ENCODE peak calls at places on chromosomes 3 and 15, in five cellular contexts. N is cardiac muscle cell, C is WERI-Rb-1, M is GM10248, O is psoas muscle. K is an unnamed sample.

GRCh38 chr3:85785766-85786165 is 827.0 kb downstream of the CADM2 start:
- DNase-seq in C (no peak), O (no peak), M (no peak), N (no peak), K (no peak)

GRCh38 chr3:50276762-50277101 is 2.2 kb upstream of the LSMEM2 start:
- DNase-seq in O (no peak), M (no peak), C (no peak), N (no peak), K (no peak)

GRCh38 chr15:71747128-71748083 is 62.9 kb upstream of the NR2E3 start:
- DNase-seq in O (no peak), M (no peak), N (no peak), C (no peak), K (no peak)

GRCh38 chr3:187305881-187306280 is 14.3 kb upstream of the MASP1 start:
- DNase-seq in M (no peak), O (no peak), N (no peak), C (no peak), K (no peak)

GRCh38 chr15:22944651-22945050 is 35.5 kb downstream of the CYFIP1 start:
- DNase-seq in M (no peak), C (no peak), N (no peak), O (no peak), K (no peak)

GRCh38 chr15:39738998-39739397 is 43.6 kb downstream of the FSIP1 start:
- DNase-seq in C (no peak), M (no peak), O (no peak), N (no peak), K (no peak)

GRCh38 chr15:55168350-55168974 is 28.3 kb downstream of the RSL24D1 start:
- DNase-seq in C (peak), O (peak), N (peak), M (peak), K (no peak)

GRCh38 chr15:93270937-93271472 is 182.0 kb upstream of the RGMA start:
- DNase-seq in N (no peak), M (no peak), C (no peak), O (no peak), K (no peak)

GRCh38 chr3:193190387-193190786 is 50.6 kb upstream of the PLAAT1 start:
- DNase-seq in M (peak), C (peak), N (peak), O (no peak), K (no peak)

GRCh38 chr15:34304613-34305012 is 33.0 kb downstream of the SLC12A6 start:
- DNase-seq in O (no peak), M (no peak), N (no peak), C (no peak), K (no peak)

GRCh38 chr15:81763304-81763703 is 282.5 kb downstream of the MEX3B start:
- DNase-seq in C (no peak), N (no peak), M (no peak), O (no peak), K (no peak)

GRCh38 chr3:82137050-82137449 is 375.6 kb upstream of the GBE1 start:
- DNase-seq in N (no peak), C (no peak), O (no peak), M (no peak), K (no peak)

GRCh38 chr15:90161946-90162345 is 39.2 kb upstream of the SEMA4B start:
- DNase-seq in C (no peak), M (no peak), N (no peak), O (no peak), K (no peak)

GRCh38 chr3:182139627-182140357 is 428.1 kb downstream of the SOX2 start:
- DNase-seq in C (no peak), O (no peak), M (no peak), N (no peak), K (no peak)

GRCh38 chr3:141403576-141403975 is 35.3 kb downstream of the ZBTB38 start:
- DNase-seq in M (no peak), N (no peak), O (no peak), C (no peak), K (no peak)

GRCh38 chr15:68353418-68354145 is 76.0 kb downstream of the FEM1B start:
- DNase-seq in M (no peak), N (no peak), C (no peak), O (no peak), K (peak)

GRCh38 chr3:126480864-126481263 is 5.2 kb upstream of the ZXDC start:
- DNase-seq in O (no peak), M (no peak), C (no peak), N (no peak), K (no peak)

GRCh38 chr3:121462565-121462964 is 83.2 kb downstream of the POLQ start:
- DNase-seq in N (no peak), M (no peak), C (no peak), O (no peak), K (no peak)

GRCh38 chr3:147458995-147459704 is 50.0 kb downstream of the ZIC1 start:
- DNase-seq in O (no peak), N (no peak), C (no peak), M (no peak), K (no peak)

GRCh38 chr3:50617911-50618481 is 1.0 kb downstream of the MAPKAPK3 start:
- DNase-seq in N (no peak), C (no peak), M (no peak), O (peak), K (no peak)

GRCh38 chr3:71317140-71317539 is 266.4 kb downstream of the FOXP1 start:
- DNase-seq in N (no peak), O (no peak), C (no peak), M (no peak), K (no peak)

GRCh38 chr3:123837858-123838257 is 46.3 kb downstream of the MYLK start:
- DNase-seq in O (no peak), C (no peak), M (no peak), N (no peak), K (no peak)

GRCh38 chr3:53328750-53329149 is 18.6 kb downstream of the DCP1A start:
- DNase-seq in O (no peak), N (peak), C (no peak), M (no peak), K (no peak)

GRCh38 chr3:149018247-149018646 is 26.9 kb downstream of the GYG1 start:
- DNase-seq in C (no peak), N (no peak), M (no peak), O (no peak), K (no peak)

GRCh38 chr3:196280689-196281463 is 6.7 kb downstream of the PCYT1A start:
- DNase-seq in M (peak), O (no peak), C (no peak), N (no peak), K (no peak)

GRCh38 chr15:42619641-42620371 is 44.4 kb downstream of the STARD9 start:
- DNase-seq in M (no peak), O (no peak), C (no peak), N (no peak), K (no peak)

GRCh38 chr3:108472011-108472591 is 38.3 kb downstream of the MYH15 start:
- DNase-seq in N (no peak), C (peak), O (no peak), M (no peak), K (no peak)

GRCh38 chr3:127738192-127738840 is 65.6 kb downstream of the ABTB1 start:
- DNase-seq in M (no peak), N (no peak), C (peak), O (no peak), K (no peak)

GRCh38 chr15:95561463-95561862 is 769.0 kb upstream of the NR2F2 start:
- DNase-seq in N (no peak), C (no peak), O (no peak), M (no peak), K (no peak)

GRCh38 chr3:78139166-78139565 is 1099.3 kb downstream of the ROBO2 start:
- DNase-seq in C (no peak), M (no peak), N (no peak), O (no peak), K (no peak)

GRCh38 chr3:149657796-149658443 is at the start of gene WWTR1:
- DNase-seq in N (peak), M (peak), C (no peak), O (peak), K (peak)

GRCh38 chr15:79970921-79971434 is at the start of gene BCL2A1:
- DNase-seq in O (no peak), C (no peak), N (no peak), M (peak), K (no peak)

GRCh38 chr3:40925228-40925627 is 274.1 kb upstream of the CTNNB1 start:
- DNase-seq in M (no peak), O (no peak), C (no peak), N (no peak), K (no peak)

GRCh38 chr3:194661946-194662345 is 10.0 kb downstream of the LSG1 start:
- DNase-seq in O (no peak), N (no peak), C (peak), M (no peak), K (no peak)

GRCh38 chr3:194324823-194325327 is 26.3 kb downstream of the CPN2 start:
- DNase-seq in C (no peak), O (no peak), N (no peak), M (no peak), K (no peak)

GRCh38 chr3:45716790-45717336 is 27.7 kb downstream of the SACM1L start:
- DNase-seq in O (no peak), C (no peak), M (no peak), N (no peak), K (no peak)

GRCh38 chr15:78242128-78242527 is 7.8 kb upstream of the ACSBG1 start:
- DNase-seq in O (no peak), C (peak), M (no peak), N (peak), K (no peak)

GRCh38 chr3:158863247-158863646 is 61.4 kb downstream of the MFSD1 start:
- DNase-seq in C (no peak), N (peak), O (no peak), M (no peak), K (no peak)

GRCh38 chr15:83396071-83396470 is 51.1 kb upstream of the SH3GL3 start:
- DNase-seq in O (no peak), M (no peak), C (no peak), N (peak), K (no peak)
- TF ChIP-seq CTCF in O (no peak), M (no peak), C (no peak), N (no peak), K (no peak)

GRCh38 chr3:16379838-16380237 is 114.8 kb downstream of the OXNAD1 start:
- DNase-seq in N (no peak), O (no peak), C (no peak), M (no peak), K (no peak)

GRCh38 chr3:16378920-16379319 is 113.9 kb downstream of the OXNAD1 start:
- DNase-seq in N (no peak), O (no peak), M (peak), C (no peak), K (no peak)

GRCh38 chr3:16377196-16377595 is 112.2 kb downstream of the OXNAD1 start:
- DNase-seq in M (no peak), O (no peak), N (no peak), C (no peak), K (no peak)

GRCh38 chr3:16378415-16378814 is 113.4 kb downstream of the OXNAD1 start:
- DNase-seq in O (no peak), N (no peak), C (no peak), M (no peak), K (no peak)

GRCh38 chr3:16377847-16378302 is 112.9 kb downstream of the OXNAD1 start:
- DNase-seq in O (no peak), C (no peak), N (no peak), M (no peak), K (no peak)
- TF ChIP-seq CTCF in O (peak), C (no peak), N (no peak), M (peak), K (no peak)

GRCh38 chr3:11640009-11640673 is 3.6 kb downstream of the VGLL4 start:
- DNase-seq in N (no peak), M (no peak), C (peak), O (no peak), K (no peak)

GRCh38 chr3:11642455-11643162 is 1.1 kb downstream of the VGLL4 start:
- DNase-seq in M (peak), N (peak), O (peak), C (peak), K (no peak)

GRCh38 chr3:11641316-11641682 is 2.4 kb downstream of the VGLL4 start:
- DNase-seq in N (no peak), C (no peak), M (no peak), O (no peak), K (no peak)

GRCh38 chr3:11641683-11642407 is 1.9 kb downstream of the VGLL4 start:
- DNase-seq in O (no peak), N (peak), M (peak), C (no peak), K (no peak)

GRCh38 chr3:11643212-11644087 is at the start of gene VGLL4:
- DNase-seq in O (peak), N (peak), C (peak), M (peak), K (peak)
- TF ChIP-seq CTCF in O (peak), N (peak), C (peak), M (no peak), K (peak)

GRCh38 chr3:8501388-8502131 is at the start of gene LMCD1:
- DNase-seq in M (peak), C (peak), N (peak), O (peak), K (peak)
- TF ChIP-seq CTCF in M (no peak), C (no peak), N (peak), O (peak), K (peak)

GRCh38 chr3:142660379-142660778 is 63.5 kb upstream of the TRPC1 start:
- DNase-seq in N (no peak), M (no peak), O (no peak), C (no peak), K (no peak)
- TF ChIP-seq CTCF in N (no peak), M (no peak), O (no peak), C (no peak), K (no peak)

GRCh38 chr3:94098487-94098886 is 35.6 kb downstream of the NSUN3 start:
- DNase-seq in C (no peak), N (no peak), O (no peak), M (no peak), K (no peak)

GRCh38 chr3:94106268-94106667 is 43.4 kb downstream of the NSUN3 start:
- DNase-seq in N (no peak), M (no peak), O (no peak), C (no peak), K (no peak)

GRCh38 chr3:94099311-94099710 is 36.5 kb downstream of the NSUN3 start:
- DNase-seq in N (no peak), M (no peak), C (no peak), O (no peak), K (no peak)

DNA sequence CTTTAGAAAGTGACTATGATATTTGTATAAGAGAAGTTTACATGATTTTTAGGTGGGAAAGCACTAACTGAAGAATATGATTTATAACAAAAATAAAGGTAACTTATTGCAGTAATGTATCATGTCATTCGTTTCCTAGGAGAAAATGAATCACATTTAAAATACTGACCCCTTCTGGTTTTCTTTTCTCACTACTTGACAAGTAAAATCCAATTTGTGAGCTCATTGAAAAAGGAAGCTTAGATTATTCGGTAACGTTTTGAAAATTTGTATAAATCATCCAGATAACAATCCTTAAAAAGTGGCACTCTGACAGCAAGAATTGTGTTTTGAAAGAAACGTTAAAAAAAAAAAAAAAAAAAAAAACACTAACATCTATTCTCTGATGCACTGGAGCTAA is 39.0 kb downstream of the NSUN3 start:
- DNase-seq in N (no peak), M (no peak), O (no peak), C (no peak), K (no peak)
- TF ChIP-seq CTCF in N (peak), M (no peak), O (no peak), C (no peak), K (peak)

GRCh38 chr3:12832350-12833225 is 8.8 kb downstream of the RPL32 start:
- DNase-seq in N (no peak), O (no peak), M (no peak), C (no peak), K (no peak)

GRCh38 chr3:12829404-12829803 is 12.0 kb downstream of the RPL32 start:
- DNase-seq in O (no peak), C (no peak), N (no peak), M (no peak), K (no peak)

GRCh38 chr3:12829886-12830784 is 11.2 kb downstream of the RPL32 start:
- DNase-seq in N (no peak), M (no peak), C (peak), O (no peak), K (no peak)

GRCh38 chr3:12831582-12831866 is 9.8 kb downstream of the RPL32 start:
- DNase-seq in O (no peak), M (no peak), C (no peak), N (no peak), K (no peak)

DNA sequence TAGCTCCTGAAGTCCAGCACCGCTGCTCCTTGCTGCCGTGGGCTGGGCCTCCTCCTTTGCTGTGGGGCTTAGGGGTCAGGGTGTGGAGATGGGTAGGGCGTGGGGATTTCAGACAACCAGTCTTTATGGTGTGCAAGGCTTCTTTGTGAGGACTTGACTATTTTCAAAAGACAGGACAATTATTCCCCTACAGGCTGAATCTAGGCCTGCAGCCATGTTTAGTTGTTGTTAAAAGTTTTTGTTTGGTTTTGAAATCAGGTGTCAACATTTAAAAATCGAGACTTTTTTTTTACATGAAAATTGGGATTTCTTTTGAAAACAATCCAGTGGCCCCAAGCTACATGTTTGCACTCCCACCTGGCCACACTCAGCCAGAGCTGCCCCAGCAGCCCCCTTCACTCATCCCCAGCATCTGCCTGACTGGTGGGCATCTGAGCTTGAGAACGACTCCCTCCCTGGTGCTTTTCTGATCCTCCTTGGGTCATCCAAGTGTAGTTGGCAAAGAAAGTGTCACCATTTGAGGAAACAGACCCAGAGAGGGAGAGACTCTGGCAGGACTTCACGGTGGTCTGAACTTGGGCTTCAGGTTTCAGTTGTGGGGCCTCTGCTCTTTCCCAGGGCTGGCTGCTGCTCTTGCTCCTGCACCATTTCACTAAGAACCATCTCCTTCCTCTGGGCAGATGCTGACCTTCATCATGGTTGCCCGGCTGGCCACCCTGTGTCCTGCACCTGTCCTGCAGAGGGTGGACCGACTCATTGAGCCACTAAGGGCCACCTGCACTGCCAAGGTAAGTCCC is 10.4 kb downstream of the RPL32 start:
- DNase-seq in C (no peak), O (no peak), N (no peak), M (no peak), K (no peak)
- TF ChIP-seq CTCF in C (no peak), O (peak), N (peak), M (no peak), K (peak)

DNA sequence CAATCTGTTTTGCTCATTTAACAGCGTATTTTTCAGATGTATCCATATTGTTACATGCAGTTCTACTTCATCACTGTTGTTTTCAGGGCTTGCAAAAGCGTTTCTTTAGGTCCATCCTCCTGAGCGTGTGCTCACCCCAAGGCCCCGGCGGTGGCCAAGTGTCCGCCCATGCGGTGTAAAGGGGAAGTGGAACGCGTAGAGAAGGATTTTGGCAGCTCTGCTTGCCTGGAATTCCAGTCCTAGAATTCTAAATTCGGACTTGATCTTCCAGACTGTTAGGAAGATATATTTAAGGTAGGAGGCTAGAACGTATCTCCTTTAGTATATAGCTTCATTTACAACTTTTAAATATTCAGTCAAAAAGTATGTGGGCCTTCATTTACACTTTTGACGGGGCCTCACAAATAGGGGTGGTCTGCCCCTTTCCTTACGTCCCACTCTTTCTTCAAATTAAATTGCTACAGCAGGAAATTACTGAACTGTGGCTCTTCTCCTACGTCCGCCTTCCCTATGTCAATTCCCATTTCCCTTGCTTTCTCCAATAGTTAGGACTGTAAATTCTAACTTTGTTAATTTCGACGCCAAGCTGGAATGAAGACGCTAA is 609 bp upstream of the TBC1D23 start:
- DNase-seq in N (peak), C (no peak), O (peak), M (no peak), K (no peak)
- TF ChIP-seq CTCF in N (peak), C (no peak), O (peak), M (no peak), K (no peak)

K was measured in chondrocyte.